ENCODE peak calls at places on chromosomes 13 and 19, in five cellular contexts. One of them, this sample, is unnamed.

GRCh38 chr19:38229585-38230073 is 5.6 kb upstream of the DPF1 start:
- DNase-seq in H1: peak; percentile 85
- DNase-seq in sigmoid colon: no peak
- DNase-seq in stimulated activated CD4-positive, alpha-beta T cell treated with anti-CD3 and anti-CD28 coated beads, Interleukin-15, amount 100 ng/mL, for 48 hours: peak; percentile 62
- DNase-seq in NCI-H2081: peak; percentile 76
- DNase-seq in this sample: peak; percentile 93

GRCh38 chr13:114313061-114313860 is 1.0 kb upstream of the CHAMP1 start:
- DNase-seq in NCI-H2081: no peak
- DNase-seq in sigmoid colon: no peak
- DNase-seq in H1: no peak
- DNase-seq in stimulated activated CD4-positive, alpha-beta T cell treated with anti-CD3 and anti-CD28 coated beads, Interleukin-15, amount 100 ng/mL, for 48 hours: peak; percentile 45
- DNase-seq in this sample: no peak

GRCh38 chr19:4369109-4369887 is 25.9 kb downstream of the MPND start:
- DNase-seq in NCI-H2081: no peak
- DNase-seq in sigmoid colon: no peak
- DNase-seq in H1: peak; percentile 55
- DNase-seq in stimulated activated CD4-positive, alpha-beta T cell treated with anti-CD3 and anti-CD28 coated beads, Interleukin-15, amount 100 ng/mL, for 48 hours: peak; percentile 56
- DNase-seq in this sample: no peak

GRCh38 chr19:42409477-42409876 is 17.7 kb downstream of the LIPE start:
- DNase-seq in H1: no peak
- DNase-seq in sigmoid colon: no peak
- DNase-seq in stimulated activated CD4-positive, alpha-beta T cell treated with anti-CD3 and anti-CD28 coated beads, Interleukin-15, amount 100 ng/mL, for 48 hours: no peak
- DNase-seq in NCI-H2081: no peak
- DNase-seq in this sample: no peak

GRCh38 chr19:43774103-43774939 is 6.5 kb downstream of the KCNN4 start:
- DNase-seq in H1: peak; percentile 84
- DNase-seq in stimulated activated CD4-positive, alpha-beta T cell treated with anti-CD3 and anti-CD28 coated beads, Interleukin-15, amount 100 ng/mL, for 48 hours: no peak
- DNase-seq in NCI-H2081: no peak
- DNase-seq in sigmoid colon: no peak
- DNase-seq in this sample: no peak

GRCh38 chr13:68081051-68081450 is 850.9 kb upstream of the PCDH9 start:
- DNase-seq in NCI-H2081: no peak
- DNase-seq in H1: no peak
- DNase-seq in stimulated activated CD4-positive, alpha-beta T cell treated with anti-CD3 and anti-CD28 coated beads, Interleukin-15, amount 100 ng/mL, for 48 hours: no peak
- DNase-seq in sigmoid colon: no peak
- DNase-seq in this sample: no peak

GRCh38 chr19:42143341-42144234 is 11.3 kb upstream of the POU2F2 start:
- DNase-seq in H1: peak; percentile 89
- DNase-seq in NCI-H2081: no peak
- DNase-seq in sigmoid colon: no peak
- DNase-seq in stimulated activated CD4-positive, alpha-beta T cell treated with anti-CD3 and anti-CD28 coated beads, Interleukin-15, amount 100 ng/mL, for 48 hours: no peak
- DNase-seq in this sample: no peak

GRCh38 chr19:1487576-1488281 is 2.4 kb downstream of the PCSK4 start:
- DNase-seq in stimulated activated CD4-positive, alpha-beta T cell treated with anti-CD3 and anti-CD28 coated beads, Interleukin-15, amount 100 ng/mL, for 48 hours: no peak
- DNase-seq in NCI-H2081: no peak
- DNase-seq in H1: no peak
- DNase-seq in sigmoid colon: no peak
- DNase-seq in this sample: no peak

GRCh38 chr13:96958286-96958891 is 35.9 kb downstream of the OXGR1 start:
- DNase-seq in H1: no peak
- DNase-seq in sigmoid colon: no peak
- DNase-seq in stimulated activated CD4-positive, alpha-beta T cell treated with anti-CD3 and anti-CD28 coated beads, Interleukin-15, amount 100 ng/mL, for 48 hours: no peak
- DNase-seq in NCI-H2081: peak; percentile 55
- DNase-seq in this sample: no peak

GRCh38 chr19:29467824-29468401 is 57.9 kb upstream of the VSTM2B start:
- DNase-seq in H1: peak; percentile 45
- DNase-seq in stimulated activated CD4-positive, alpha-beta T cell treated with anti-CD3 and anti-CD28 coated beads, Interleukin-15, amount 100 ng/mL, for 48 hours: no peak
- DNase-seq in sigmoid colon: no peak
- DNase-seq in NCI-H2081: no peak
- DNase-seq in this sample: no peak

GRCh38 chr13:31982540-31982939 is 49.0 kb upstream of the FRY start:
- DNase-seq in sigmoid colon: peak; percentile 83
- DNase-seq in NCI-H2081: peak; percentile 67
- DNase-seq in H1: no peak
- DNase-seq in stimulated activated CD4-positive, alpha-beta T cell treated with anti-CD3 and anti-CD28 coated beads, Interleukin-15, amount 100 ng/mL, for 48 hours: no peak
- DNase-seq in this sample: peak; percentile 45

GRCh38 chr19:42052241-42052863 is 17.7 kb downstream of the GRIK5 start:
- DNase-seq in stimulated activated CD4-positive, alpha-beta T cell treated with anti-CD3 and anti-CD28 coated beads, Interleukin-15, amount 100 ng/mL, for 48 hours: no peak
- DNase-seq in NCI-H2081: no peak
- DNase-seq in H1: no peak
- DNase-seq in sigmoid colon: no peak
- DNase-seq in this sample: no peak

GRCh38 chr13:103883152-103883551 is 816.9 kb upstream of the SLC10A2 start:
- DNase-seq in NCI-H2081: peak; percentile 86
- DNase-seq in sigmoid colon: peak; percentile 82
- DNase-seq in H1: peak; percentile 59
- DNase-seq in stimulated activated CD4-positive, alpha-beta T cell treated with anti-CD3 and anti-CD28 coated beads, Interleukin-15, amount 100 ng/mL, for 48 hours: no peak
- DNase-seq in this sample: peak; percentile 57

GRCh38 chr19:45161715-45162463 is 1.1 kb upstream of the NKPD1 start:
- DNase-seq in NCI-H2081: no peak
- DNase-seq in stimulated activated CD4-positive, alpha-beta T cell treated with anti-CD3 and anti-CD28 coated beads, Interleukin-15, amount 100 ng/mL, for 48 hours: no peak
- DNase-seq in H1: peak; percentile 86
- DNase-seq in sigmoid colon: no peak
- DNase-seq in this sample: no peak

GRCh38 chr13:110226051-110226562 is 80.8 kb downstream of the COL4A1 start:
- DNase-seq in sigmoid colon: no peak
- DNase-seq in H1: no peak
- DNase-seq in stimulated activated CD4-positive, alpha-beta T cell treated with anti-CD3 and anti-CD28 coated beads, Interleukin-15, amount 100 ng/mL, for 48 hours: no peak
- DNase-seq in NCI-H2081: no peak
- DNase-seq in this sample: no peak

GRCh38 chr13:24747248-24748151 is 16.5 kb upstream of the RNF17 start:
- DNase-seq in NCI-H2081: peak; percentile 31
- DNase-seq in H1: peak; percentile 70
- DNase-seq in stimulated activated CD4-positive, alpha-beta T cell treated with anti-CD3 and anti-CD28 coated beads, Interleukin-15, amount 100 ng/mL, for 48 hours: peak; percentile 11
- DNase-seq in sigmoid colon: peak; percentile 41
- DNase-seq in this sample: no peak

GRCh38 chr13:67353031-67353430 is 122.9 kb upstream of the PCDH9 start:
- DNase-seq in NCI-H2081: no peak
- DNase-seq in sigmoid colon: no peak
- DNase-seq in stimulated activated CD4-positive, alpha-beta T cell treated with anti-CD3 and anti-CD28 coated beads, Interleukin-15, amount 100 ng/mL, for 48 hours: no peak
- DNase-seq in H1: no peak
- DNase-seq in this sample: no peak

GRCh38 chr13:112134150-112135075 is 67.5 kb downstream of the SOX1 start:
- DNase-seq in H1: no peak
- DNase-seq in NCI-H2081: no peak
- DNase-seq in sigmoid colon: no peak
- DNase-seq in stimulated activated CD4-positive, alpha-beta T cell treated with anti-CD3 and anti-CD28 coated beads, Interleukin-15, amount 100 ng/mL, for 48 hours: no peak
- DNase-seq in this sample: no peak

GRCh38 chr13:101065314-101065713 is 351.0 kb downstream of the NALCN start:
- DNase-seq in H1: no peak
- DNase-seq in NCI-H2081: no peak
- DNase-seq in sigmoid colon: no peak
- DNase-seq in stimulated activated CD4-positive, alpha-beta T cell treated with anti-CD3 and anti-CD28 coated beads, Interleukin-15, amount 100 ng/mL, for 48 hours: no peak
- DNase-seq in this sample: no peak

This sample was measured in HTR-8/SVneo.